ENCODE peak calls at places on chromosomes 4 and X, in ten cellular contexts. T is stimulated activated CD4-positive, alpha-beta T cell treated with anti-CD3 and anti-CD28 coated beads, Interleukin-2, amount 100 ng/mL, for 48 hours; C is IMR-90; Z is lower lobe of right lung; W is CD4-positive, alpha-beta memory T cell; B is retinal pigment epithelial cell; D is GM13977; F is mucosa of gallbladder; S is NCI-H524 treated with DMSO at 0.1 percent for 48 hours; P is NCI-H510A. M is an unnamed sample.

GRCh38 chr4:99629962-99630554 is 27.6 kb downstream of the C4orf54 start:
- DNase-seq in T (no peak), C (no peak), Z (no peak), W (no peak), B (no peak), D (no peak), F (no peak), S (no peak), P (no peak), M (peak)

GRCh38 chrX:37701588-37701987 is 16.0 kb downstream of the XK start:
- DNase-seq in T (no peak), C (no peak), Z (no peak), W (no peak), B (no peak), D (no peak), F (no peak), S (peak), P (peak), M (no peak)

GRCh38 chrX:18828832-18829404 is 121.5 kb downstream of the PPEF1 start:
- DNase-seq in T (no peak), C (no peak), Z (no peak), W (no peak), B (no peak), D (no peak), F (no peak), S (no peak), P (no peak), M (no peak)

GRCh38 chr4:62522273-62522672 is 1322.1 kb downstream of the ADGRL3 start:
- DNase-seq in T (no peak), C (no peak), Z (no peak), W (no peak), B (no peak), D (no peak), F (no peak), S (no peak), P (no peak), M (no peak)

GRCh38 chrX:103864149-103864548 is 32.1 kb upstream of the RAB9B start:
- DNase-seq in T (no peak), C (no peak), Z (no peak), W (no peak), B (no peak), D (no peak), F (no peak), S (no peak), P (no peak), M (no peak)

GRCh38 chr4:157447195-157447594 is 226.7 kb downstream of the GRIA2 start:
- DNase-seq in T (no peak), C (no peak), Z (no peak), W (no peak), B (no peak), D (no peak), F (no peak), S (no peak), P (no peak), M (no peak)

GRCh38 chr4:86935833-86936721 is 1.3 kb downstream of the AFF1 start:
- DNase-seq in T (peak), C (peak), Z (peak), W (peak), B (no peak), D (peak), F (peak), S (no peak), P (peak), M (peak)

GRCh38 chrX:120015145-120016067 is 62.1 kb downstream of the RHOXF2B start:
- DNase-seq in T (no peak), C (no peak), Z (peak), W (no peak), B (no peak), D (no peak), F (no peak), S (no peak), P (peak), M (peak)

GRCh38 chr4:80471701-80472100 is 136.2 kb downstream of the CFAP299 start:
- DNase-seq in T (no peak), C (peak), Z (peak), W (no peak), B (no peak), D (no peak), F (no peak), S (no peak), P (peak), M (peak)

GRCh38 chr4:141180991-141181760 is 39.5 kb upstream of the ZNF330 start:
- DNase-seq in T (no peak), C (no peak), Z (no peak), W (no peak), B (no peak), D (no peak), F (no peak), S (no peak), P (no peak), M (no peak)

GRCh38 chr4:173509031-173510001 is 20.7 kb downstream of the HAND2 start:
- DNase-seq in T (no peak), C (no peak), Z (no peak), W (no peak), B (no peak), D (peak), F (no peak), S (no peak), P (no peak), M (no peak)

GRCh38 chr4:53714377-53715140 is 123.3 kb upstream of the LNX1 start:
- DNase-seq in T (no peak), C (peak), Z (no peak), W (no peak), B (peak), D (no peak), F (no peak), S (no peak), P (no peak), M (no peak)

GRCh38 chr4:67727124-67727850 is 26.3 kb upstream of the UBA6 start:
- DNase-seq in T (no peak), C (peak), Z (no peak), W (no peak), B (peak), D (no peak), F (no peak), S (no peak), P (no peak), M (peak)

GRCh38 chr4:89556596-89557305 is 249.2 kb upstream of the GPRIN3 start:
- DNase-seq in T (no peak), C (peak), Z (no peak), W (no peak), B (no peak), D (no peak), F (no peak), S (no peak), P (no peak), M (no peak)

GRCh38 chr4:142473960-142474338 is 372.2 kb downstream of the INPP4B start:
- DNase-seq in T (no peak), C (no peak), Z (no peak), W (no peak), B (no peak), D (no peak), F (no peak), S (no peak), P (no peak), M (peak)

GRCh38 chrX:52923781-52924241 is 26.7 kb downstream of the FAM156B start:
- DNase-seq in T (no peak), C (peak), Z (peak), W (no peak), B (no peak), D (peak), F (no peak), S (no peak), P (no peak), M (peak)

GRCh38 chrX:154805696-154806091 is 409 bp upstream of the MPP1 start:
- DNase-seq in T (no peak), C (peak), Z (no peak), W (no peak), B (no peak), D (no peak), F (no peak), S (no peak), P (no peak), M (no peak)

GRCh38 chrX:40971736-40972135 is 113.5 kb upstream of the USP9X start:
- DNase-seq in T (no peak), C (peak), Z (no peak), W (no peak), B (no peak), D (no peak), F (no peak), S (no peak), P (no peak), M (no peak)

GRCh38 chr4:36310793-36311192 is 29.4 kb downstream of the DTHD1 start:
- DNase-seq in T (no peak), C (no peak), Z (no peak), W (no peak), B (no peak), D (no peak), F (peak), S (no peak), P (no peak), M (peak)

GRCh38 chrX:1167466-1167865 is 45.0 kb downstream of the CRLF2 start:
- DNase-seq in T (no peak), C (no peak), Z (no peak), W (peak), B (no peak), D (no peak), F (no peak), S (no peak), P (no peak), M (no peak)

GRCh38 chrX:41148553-41148952 is 63.3 kb downstream of the USP9X start:
- DNase-seq in T (no peak), C (peak), Z (no peak), W (no peak), B (peak), D (no peak), F (no peak), S (no peak), P (no peak), M (no peak)

GRCh38 chr4:75909331-75909844 is 7.1 kb upstream of the PPEF2 start:
- DNase-seq in T (no peak), C (no peak), Z (no peak), W (no peak), B (no peak), D (no peak), F (no peak), S (no peak), P (no peak), M (no peak)

GRCh38 chr4:98170035-98170434 is 26.8 kb upstream of the STPG2 start:
- DNase-seq in T (no peak), C (no peak), Z (no peak), W (no peak), B (peak), D (no peak), F (no peak), S (no peak), P (no peak), M (no peak)

GRCh38 chrX:20173305-20173704 is 31.7 kb upstream of the EIF1AX start:
- DNase-seq in T (no peak), C (no peak), Z (no peak), W (no peak), B (no peak), D (no peak), F (no peak), S (no peak), P (no peak), M (no peak)

GRCh38 chr4:23369331-23369730 is 520.5 kb downstream of the PPARGC1A start:
- DNase-seq in T (no peak), C (no peak), Z (no peak), W (no peak), B (no peak), D (no peak), F (no peak), S (no peak), P (no peak), M (no peak)

GRCh38 chrX:139126493-139126892 is 404.0 kb upstream of the F9 start:
- DNase-seq in T (no peak), C (no peak), Z (no peak), W (no peak), B (no peak), D (peak), F (peak), S (no peak), P (no peak), M (peak)

GRCh38 chr4:185305979-185306442 is 89.7 kb downstream of the LRP2BP start:
- DNase-seq in T (no peak), C (peak), Z (no peak), W (no peak), B (peak), D (no peak), F (no peak), S (no peak), P (no peak), M (no peak)

GRCh38 chrX:45900751-45901150 is 644.5 kb downstream of the ZNF674 start:
- DNase-seq in T (no peak), C (no peak), Z (no peak), W (no peak), B (no peak), D (no peak), F (no peak), S (no peak), P (no peak), M (no peak)

GRCh38 chr4:74675673-74676279 is 118.5 kb downstream of the BTC start:
- DNase-seq in T (no peak), C (peak), Z (no peak), W (peak), B (no peak), D (peak), F (peak), S (no peak), P (peak), M (peak)

GRCh38 chr4:78990938-78991810 is 51.9 kb upstream of the PAQR3 start:
- DNase-seq in T (no peak), C (no peak), Z (no peak), W (no peak), B (no peak), D (no peak), F (no peak), S (no peak), P (no peak), M (no peak)

GRCh38 chr4:62023633-62024032 is 823.5 kb downstream of the ADGRL3 start:
- DNase-seq in T (no peak), C (no peak), Z (no peak), W (no peak), B (no peak), D (no peak), F (no peak), S (no peak), P (no peak), M (no peak)

GRCh38 chrX:136779346-136779781 is 1.4 kb downstream of the ARHGEF6 start:
- DNase-seq in T (no peak), C (no peak), Z (no peak), W (peak), B (no peak), D (no peak), F (no peak), S (no peak), P (no peak), M (peak)

GRCh38 chrX:153530411-153531145 is 13.1 kb downstream of the ATP2B3 start:
- DNase-seq in T (no peak), C (no peak), Z (no peak), W (no peak), B (no peak), D (no peak), F (no peak), S (no peak), P (no peak), M (no peak)